ENCODE peak calls at places on chromosomes 6 and 20, in four cellular contexts. K is lower lobe of right lung, D is upper lobe of right lung, R is testis. C is an unnamed sample.

GRCh38 chr6:138957903-138958302 is 30.1 kb downstream of the REPS1 start:
- DNase-seq in K (no peak), D (no peak), R (no peak), C (no peak)

GRCh38 chr20:8132632-8133587 is 844 bp downstream of the PLCB1 start:
- DNase-seq in K (peak), D (peak), R (no peak), C (no peak)

GRCh38 chr20:20498081-20498861 is 130.4 kb downstream of the INSM1 start:
- DNase-seq in K (no peak), D (no peak), R (no peak), C (peak)

GRCh38 chr20:58699246-58700107 is 6.9 kb downstream of the NPEPL1 start:
- DNase-seq in K (no peak), D (no peak), R (peak), C (no peak)

GRCh38 chr6:17842014-17842776 is 135.5 kb upstream of the NUP153 start:
- DNase-seq in K (no peak), D (no peak), R (no peak), C (no peak)

GRCh38 chr20:56865055-56865454 is 235.9 kb downstream of the TFAP2C start:
- DNase-seq in K (no peak), D (no peak), R (no peak), C (no peak)

GRCh38 chr6:129502261-129502660 is 207.7 kb downstream of the ARHGAP18 start:
- DNase-seq in K (no peak), D (no peak), R (no peak), C (no peak)

GRCh38 chr6:129370268-129370916 is 339.6 kb downstream of the ARHGAP18 start:
- DNase-seq in K (no peak), D (no peak), R (peak), C (peak)

GRCh38 chr6:54665246-54665645 is 181.3 kb upstream of the FAM83B start:
- DNase-seq in K (no peak), D (no peak), R (no peak), C (no peak)
- H3K27ac ChIP-seq in K (no peak), D (no peak), R (no peak), C (no peak)

GRCh38 chr20:37378420-37378784 is 32.5 kb downstream of the SRC start:
- DNase-seq in K (no peak), D (peak), R (no peak), C (no peak)
- H3K27ac ChIP-seq in K (no peak), D (no peak), R (no peak), C (peak)

GRCh38 chr6:6689413-6690143 is 101.1 kb downstream of the LY86 start:
- DNase-seq in K (no peak), D (no peak), R (no peak), C (no peak)

GRCh38 chr6:6688283-6688682 is 99.8 kb downstream of the LY86 start:
- DNase-seq in K (no peak), D (no peak), R (no peak), C (no peak)

GRCh38 chr6:6686748-6687601 is 98.5 kb downstream of the LY86 start:
- DNase-seq in K (peak), D (peak), R (peak), C (peak)

GRCh38 chr6:6690144-6690483 is 101.6 kb downstream of the LY86 start:
- DNase-seq in K (no peak), D (no peak), R (no peak), C (no peak)

DNA sequence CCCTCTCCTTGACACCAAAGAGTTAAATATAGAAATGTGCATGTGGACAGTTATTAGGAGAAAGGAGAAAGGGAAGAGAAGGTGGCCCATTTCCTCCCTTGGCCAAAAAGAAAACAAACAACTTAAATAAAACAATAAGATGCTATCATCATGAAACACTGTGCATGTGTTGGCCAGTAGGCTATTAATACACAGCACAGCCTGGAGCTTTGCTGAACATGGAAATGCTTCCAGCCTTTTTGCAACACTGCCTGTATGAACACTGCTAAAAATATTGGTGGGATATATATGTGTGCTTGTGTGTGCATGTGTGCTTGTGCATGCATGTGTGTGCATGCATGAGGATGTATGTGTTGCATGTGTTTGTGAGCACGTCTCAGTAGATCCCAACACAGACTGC is 100.4 kb downstream of the LY86 start:
- DNase-seq in K (no peak), D (no peak), R (no peak), C (no peak)
- H3K27ac ChIP-seq in K (peak), D (peak), R (no peak), C (no peak)

GRCh38 chr20:48698507-48699267 is 129.1 kb downstream of the PREX1 start:
- DNase-seq in K (no peak), D (peak), R (no peak), C (peak)
- H3K27ac ChIP-seq in K (peak), D (peak), R (no peak), C (peak)

DNA sequence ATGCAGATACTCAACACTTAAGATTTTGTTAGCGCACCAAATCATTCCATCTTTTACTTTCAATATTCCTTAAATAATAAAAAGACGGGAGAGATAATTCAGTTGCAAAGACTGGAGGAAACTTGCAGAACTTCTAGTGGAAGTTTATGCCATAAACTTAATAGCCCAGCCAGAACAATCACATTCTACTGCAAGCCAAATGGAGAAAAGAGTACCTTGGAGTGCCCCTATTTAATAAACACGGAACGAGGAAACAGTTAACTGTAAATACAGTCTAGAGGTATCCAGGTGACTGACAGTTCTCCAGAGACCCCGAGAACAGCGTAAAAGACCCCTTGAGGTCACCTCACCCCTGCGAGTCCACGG is 635 bp downstream of the SLC35B3 start:
- DNase-seq in K (no peak), D (no peak), R (no peak), C (no peak)
- H3K27ac ChIP-seq in K (peak), D (peak), R (peak), C (peak)

GRCh38 chr6:131954099-131954774 is 3.1 kb upstream of the CCN2 start:
- DNase-seq in K (no peak), D (no peak), R (no peak), C (peak)
- H3K27ac ChIP-seq in K (peak), D (peak), R (peak), C (peak)

GRCh38 chr6:87757792-87758191 is 55.8 kb upstream of the AKIRIN2 start:
- DNase-seq in K (no peak), D (no peak), R (no peak), C (no peak)
- H3K27ac ChIP-seq in K (no peak), D (no peak), R (peak), C (no peak)

GRCh38 chr6:164107297-164107995 is 692.9 kb downstream of the QKI start:
- DNase-seq in K (no peak), D (no peak), R (no peak), C (peak)
- H3K27ac ChIP-seq in K (no peak), D (no peak), R (no peak), C (no peak)

GRCh38 chr6:170088349-170088951 is 202.4 kb downstream of the DLL1 start:
- DNase-seq in K (peak), D (peak), R (peak), C (no peak)
- H3K27ac ChIP-seq in K (peak), D (peak), R (no peak), C (no peak)

C was measured in A673.